ENCODE peak calls at places on chromosomes 2 and 18, in eight cellular contexts. S, T, N, A, X, R, V and W are unnamed samples. For H3K4me1, the result is how much of the 10 kb centered on the place peaks cover.

GRCh38 chr2:16817305-16818202 is 151.9 kb upstream of the CYRIA start:
- DNase-seq in S (no peak), T (no peak), N (no peak), A (no peak), X (no peak), R (no peak), V (no peak), W (no peak)

GRCh38 chr2:178419123-178419522 is 31.9 kb downstream of the PRKRA start:
- DNase-seq in S (no peak), T (no peak), N (no peak), A (no peak), X (no peak), R (no peak), V (no peak), W (no peak)

GRCh38 chr2:201344663-201345366 is 12.3 kb downstream of the FLACC1 start:
- DNase-seq in S (no peak), T (no peak), N (no peak), A (no peak), X (no peak), R (no peak), V (no peak), W (no peak)

GRCh38 chr2:152222975-152223638 is 47.5 kb upstream of the STAM2 start:
- DNase-seq in S (peak), T (no peak), N (no peak), A (no peak), X (no peak), R (no peak), V (peak), W (no peak)

GRCh38 chr18:3153107-3153704 is 66.6 kb downstream of the MYOM1 start:
- DNase-seq in S (no peak), T (no peak), N (no peak), A (no peak), X (no peak), R (no peak), V (no peak), W (no peak)

GRCh38 chr2:38565333-38565732 is 37.4 kb downstream of the HNRNPLL start:
- DNase-seq in S (no peak), T (no peak), N (no peak), A (no peak), X (no peak), R (no peak), V (no peak), W (no peak)

GRCh38 chr18:27604583-27604982 is 419.5 kb upstream of the CHST9 start:
- DNase-seq in S (no peak), T (no peak), N (no peak), A (no peak), X (no peak), R (no peak), V (no peak), W (no peak)

GRCh38 chr2:176976766-176977165 is 235.8 kb upstream of the HNRNPA3 start:
- DNase-seq in S (no peak), T (no peak), N (no peak), A (no peak), X (no peak), R (no peak), V (no peak), W (no peak)

GRCh38 chr2:232588680-232589585 is 38.4 kb downstream of the EIF4E2 start:
- DNase-seq in S (peak), T (no peak), N (no peak), A (peak), X (peak), R (no peak), V (no peak), W (no peak)

GRCh38 chr2:15152382-15152781 is 408.8 kb downstream of the NBAS start:
- DNase-seq in S (no peak), T (no peak), N (no peak), A (no peak), X (no peak), R (no peak), V (no peak), W (no peak)

GRCh38 chr2:240248981-240249422 is 108.5 kb upstream of the OTOS start:
- DNase-seq in S (peak), T (no peak), N (no peak), A (peak), X (peak), R (no peak), V (no peak), W (no peak)

GRCh38 chr2:170340693-170341068 is 162.7 kb downstream of the MYO3B start:
- DNase-seq in S (no peak), T (no peak), N (no peak), A (no peak), X (no peak), R (no peak), V (no peak), W (no peak)

GRCh38 chr18:62024983-62025382 is 132.2 kb upstream of the RNF152 start:
- DNase-seq in S (no peak), T (no peak), N (no peak), A (no peak), X (no peak), R (no peak), V (no peak), W (no peak)

GRCh38 chr2:229714080-229714735 is at the start of gene DNER:
- DNase-seq in S (no peak), T (no peak), N (no peak), A (peak), X (peak), R (no peak), V (peak), W (no peak)

GRCh38 chr2:67716895-67717294 is 319.8 kb downstream of the ETAA1 start:
- DNase-seq in S (no peak), T (no peak), N (no peak), A (no peak), X (no peak), R (no peak), V (no peak), W (no peak)

GRCh38 chr2:84194906-84195644 is 264.0 kb downstream of the SUCLG1 start:
- DNase-seq in S (no peak), T (no peak), N (no peak), A (no peak), X (no peak), R (no peak), V (no peak), W (no peak)

GRCh38 chr18:61975526-61976326 is 82.9 kb upstream of the RNF152 start:
- DNase-seq in S (no peak), T (no peak), N (no peak), A (no peak), X (no peak), R (no peak), V (no peak), W (no peak)

GRCh38 chr2:212935749-212936148 is 215.7 kb downstream of the IKZF2 start:
- DNase-seq in S (no peak), T (no peak), N (no peak), A (no peak), X (no peak), R (no peak), V (no peak), W (no peak)

GRCh38 chr2:233329489-233330135 is 22.0 kb downstream of the SAG start:
- DNase-seq in S (no peak), T (no peak), N (no peak), A (no peak), X (no peak), R (no peak), V (no peak), W (peak)

GRCh38 chr2:65026640-65027464 is 29.4 kb upstream of the CEP68 start:
- DNase-seq in S (no peak), T (no peak), N (no peak), A (no peak), X (no peak), R (no peak), V (no peak), W (no peak)

GRCh38 chr2:231163011-231163410 is 35.4 kb upstream of the ARMC9 start:
- DNase-seq in S (no peak), T (no peak), N (no peak), A (no peak), X (no peak), R (no peak), V (no peak), W (no peak)

GRCh38 chr18:37521500-37522465 is 43.8 kb downstream of the CELF4 start:
- DNase-seq in S (no peak), T (no peak), N (no peak), A (no peak), X (no peak), R (no peak), V (no peak), W (no peak)

GRCh38 chr18:13006731-13007550 is 15.8 kb downstream of the CEP192 start:
- DNase-seq in S (no peak), T (no peak), N (no peak), A (no peak), X (no peak), R (no peak), V (no peak), W (no peak)

GRCh38 chr18:69992776-69993175 is 45.1 kb upstream of the CD226 start:
- DNase-seq in S (no peak), T (no peak), N (no peak), A (no peak), X (no peak), R (no peak), V (no peak), W (no peak)

GRCh38 chr2:212361174-212361756 is 177.3 kb downstream of the ERBB4 start:
- DNase-seq in S (no peak), T (no peak), N (no peak), A (no peak), X (no peak), R (no peak), V (no peak), W (no peak)

GRCh38 chr2:235514627-235515363 is 21.0 kb downstream of the AGAP1 start:
- DNase-seq in S (no peak), T (no peak), N (no peak), A (no peak), X (peak), R (no peak), V (no peak), W (no peak)

GRCh38 chr18:8260847-8261246 is 348.4 kb upstream of the RAB12 start:
- DNase-seq in S (no peak), T (no peak), N (no peak), A (no peak), X (no peak), R (no peak), V (no peak), W (no peak)

GRCh38 chr2:222433381-222434173 is 9.2 kb downstream of the SGPP2 start:
- DNase-seq in S (no peak), T (no peak), N (no peak), A (no peak), X (no peak), R (no peak), V (no peak), W (no peak)

GRCh38 chr2:28952806-28953190 is 28.3 kb upstream of the TOGARAM2 start:
- DNase-seq in S (no peak), T (no peak), N (no peak), A (no peak), X (no peak), R (no peak), V (no peak), W (no peak)

GRCh38 chr2:135963841-135964240 is 21.6 kb downstream of the DARS1 start:
- DNase-seq in S (no peak), T (no peak), N (no peak), A (no peak), X (no peak), R (no peak), V (no peak), W (no peak)

GRCh38 chr2:197045115-197045514 is 118.6 kb upstream of the PGAP1 start:
- DNase-seq in S (no peak), T (no peak), N (no peak), A (no peak), X (no peak), R (no peak), V (no peak), W (no peak)

GRCh38 chr2:647003-647560 is 30.1 kb downstream of the TMEM18 start:
- DNase-seq in S (peak), T (no peak), N (no peak), A (no peak), X (no peak), R (no peak), V (no peak), W (no peak)

GRCh38 chr2:149561309-149561926 is 26.2 kb downstream of the MMADHC start:
- DNase-seq in S (no peak), T (no peak), N (no peak), A (no peak), X (no peak), R (no peak), V (no peak), W (no peak)

GRCh38 chr2:101403745-101404144 is 16.4 kb upstream of the CREG2 start:
- DNase-seq in S (no peak), T (no peak), N (no peak), A (no peak), X (no peak), R (no peak), V (no peak), W (no peak)

GRCh38 chr2:10520154-10520553 is 72.0 kb upstream of the ODC1 start:
- DNase-seq in S (peak), T (no peak), N (no peak), A (no peak), X (no peak), R (no peak), V (no peak), W (peak)

GRCh38 chr18:35331367-35332087 is 12.7 kb downstream of the ZNF24 start:
- DNase-seq in S (no peak), T (no peak), N (no peak), A (no peak), X (no peak), R (no peak), V (no peak), W (no peak)

GRCh38 chr18:5515007-5515744 is 28.6 kb downstream of the EPB41L3 start:
- DNase-seq in S (no peak), T (no peak), N (no peak), A (no peak), X (no peak), R (no peak), V (no peak), W (no peak)

GRCh38 chr18:76982038-76982437 is 150.5 kb downstream of the MBP start:
- DNase-seq in S (no peak), T (no peak), N (no peak), A (no peak), X (no peak), R (no peak), V (no peak), W (no peak)

GRCh38 chr2:205758498-205758897 is 76.2 kb downstream of the NRP2 start:
- DNase-seq in S (no peak), T (no peak), N (no peak), A (no peak), X (no peak), R (no peak), V (no peak), W (no peak)
- H3K4me1 ChIP-seq in S (under half), T (under half), N (under half), A (under half), X (under half), R (under half), V (half or more), W (under half)

GRCh38 chr2:19746611-19747309 is 155.0 kb downstream of the TTC32 start:
- DNase-seq in S (no peak), T (no peak), N (no peak), A (no peak), X (peak), R (no peak), V (peak), W (peak)

GRCh38 chr2:19744456-19744855 is 157.3 kb downstream of the TTC32 start:
- DNase-seq in S (no peak), T (no peak), N (no peak), A (no peak), X (no peak), R (no peak), V (no peak), W (no peak)

GRCh38 chr2:19746137-19746585 is 155.6 kb downstream of the TTC32 start:
- DNase-seq in S (no peak), T (no peak), N (no peak), A (no peak), X (no peak), R (no peak), V (no peak), W (no peak)

GRCh38 chr2:19745318-19746136 is 156.3 kb downstream of the TTC32 start:
- DNase-seq in S (no peak), T (no peak), N (no peak), A (no peak), X (no peak), R (no peak), V (no peak), W (no peak)

DNA sequence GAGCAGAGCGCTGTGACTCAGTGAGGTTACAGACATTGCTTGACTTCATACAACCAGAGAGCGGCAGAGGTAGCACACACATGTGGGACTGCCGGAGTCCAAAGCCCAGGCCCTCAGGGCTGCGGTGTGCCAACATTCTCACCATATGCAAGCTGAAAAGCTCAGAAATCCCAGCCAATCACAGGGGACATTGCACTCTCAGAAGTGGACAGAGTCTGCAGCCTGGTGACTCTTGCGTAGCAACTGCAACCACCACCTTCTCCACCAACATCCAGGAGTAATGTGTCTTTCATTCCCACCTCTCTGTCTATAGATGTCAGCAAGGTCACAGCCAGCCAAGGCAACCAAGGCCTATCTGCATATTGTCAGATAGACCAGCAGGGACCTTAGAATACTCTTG is 158.1 kb downstream of the TTC32 start:
- DNase-seq in S (no peak), T (no peak), N (no peak), A (no peak), X (no peak), R (no peak), V (no peak), W (no peak)
- H3K4me3 ChIP-seq in S (no peak), T (no peak), N (no peak), A (no peak), X (no peak), R (no peak), V (no peak), W (no peak)

DNA sequence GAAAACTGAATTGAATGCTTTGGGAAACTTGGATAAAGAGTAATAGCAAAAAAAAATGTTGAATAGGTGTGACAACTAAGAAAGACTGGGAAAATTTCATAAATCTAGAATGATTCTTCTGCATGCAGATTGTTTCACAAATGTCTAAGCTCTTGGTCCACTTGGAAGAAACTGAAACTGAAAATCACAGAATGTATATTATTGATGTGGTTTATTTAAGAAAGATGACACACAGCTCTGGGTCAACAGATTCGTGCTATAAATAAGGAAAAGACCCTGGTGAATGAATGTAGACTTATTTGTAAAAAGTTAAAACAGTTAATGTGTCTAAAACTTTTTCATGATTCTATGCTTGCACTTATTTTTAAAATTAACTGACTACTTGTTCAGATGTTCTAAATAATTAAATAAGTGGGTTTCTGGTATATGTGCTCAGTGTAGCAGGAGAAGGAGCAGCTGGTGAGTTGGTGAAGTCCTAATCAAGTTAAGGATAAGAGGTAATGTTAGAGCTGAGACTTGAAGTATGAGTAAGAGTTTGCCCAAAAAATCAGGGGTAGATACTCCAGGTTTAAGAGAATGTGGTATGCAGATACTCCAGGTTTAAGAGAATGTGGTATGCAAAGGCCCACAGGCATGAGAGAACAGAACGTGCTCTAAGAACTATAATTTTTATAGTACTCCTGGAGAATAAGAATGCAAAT is 24.5 kb downstream of the UGP2 start:
- DNase-seq in S (no peak), T (no peak), N (no peak), A (no peak), X (no peak), R (no peak), V (no peak), W (no peak)
- H3K4me1 ChIP-seq in S (under half), T (under half), N (under half), A (under half), X (under half), R (under half), V (under half), W (under half)

GRCh38 chr2:72148975-72149555 is 1.4 kb upstream of the CYP26B1 start:
- DNase-seq in S (peak), T (no peak), N (no peak), A (no peak), X (peak), R (no peak), V (peak), W (no peak)
- H3K4me3 ChIP-seq in S (peak), T (peak), N (peak), A (peak), X (peak), R (peak), V (peak), W (peak)

DNA sequence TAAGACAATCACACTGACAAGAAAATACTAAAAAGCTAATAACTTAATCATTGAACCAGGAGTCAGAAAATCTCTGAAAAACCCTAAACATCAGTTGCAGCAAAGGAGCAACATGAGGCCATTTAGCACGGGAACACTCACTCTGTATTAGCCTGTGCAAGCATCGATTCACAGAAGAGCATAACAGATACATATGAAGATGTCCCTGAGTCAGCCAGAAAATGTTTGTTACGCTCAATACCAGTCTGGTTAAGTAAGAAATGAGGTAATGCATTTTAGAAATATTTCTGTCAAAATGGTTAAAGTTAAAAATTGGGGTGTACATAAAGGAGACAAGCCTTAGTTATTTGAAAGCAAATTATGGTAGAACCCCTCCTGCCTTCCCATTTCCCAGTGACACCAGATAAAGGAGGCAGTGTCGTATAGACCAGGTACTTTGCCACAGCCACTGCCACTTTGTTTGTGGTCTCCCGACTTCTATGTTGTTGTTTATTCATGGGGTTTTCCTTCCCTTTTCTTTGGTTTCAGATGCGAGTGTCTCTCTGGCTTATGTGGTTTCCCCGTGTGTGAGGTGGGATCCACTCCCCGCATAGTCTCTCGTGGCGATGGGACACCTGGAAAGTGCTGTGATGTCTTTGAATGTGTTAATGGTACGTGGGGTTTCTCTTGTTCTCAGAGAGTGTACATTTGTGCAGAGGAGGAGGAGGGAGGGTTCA is 108.6 kb downstream of the CRIM1 start:
- DNase-seq in S (no peak), T (no peak), N (no peak), A (no peak), X (no peak), R (no peak), V (no peak), W (no peak)
- H3K4me1 ChIP-seq in S (under half), T (under half), N (under half), A (under half), X (under half), R (half or more), V (under half), W (under half)